ENCODE peak calls at places on chromosomes 4 and X, in six cellular contexts. C is GM23248, S is AG09309, I is HL-60, X is right atrium auricular region, D is lower lobe of right lung. L is an unnamed sample.

GRCh38 chr4:113559947-113560346 is 201.6 kb downstream of the CAMK2D start:
- DNase-seq in X (no peak), C (no peak), I (no peak), D (no peak), S (no peak), L (no peak)

GRCh38 chr4:69748176-69748575 is 12.2 kb downstream of the SULT1B1 start:
- DNase-seq in S (no peak), I (no peak), X (no peak), C (peak), D (no peak), L (no peak)

GRCh38 chr4:75821966-75822365 is 80.3 kb downstream of the PPEF2 start:
- DNase-seq in D (no peak), X (no peak), C (peak), I (no peak), S (no peak), L (no peak)

GRCh38 chr4:2937986-2938385 is 25.2 kb downstream of the NOP14 start:
- DNase-seq in X (no peak), S (no peak), I (no peak), D (no peak), C (no peak), L (no peak)

GRCh38 chrX:110286126-110286525 is 31.8 kb downstream of the AMMECR1 start:
- DNase-seq in D (no peak), S (peak), C (peak), I (no peak), X (no peak), L (no peak)

GRCh38 chrX:104316739-104317138 is 62.0 kb upstream of the ESX1 start:
- DNase-seq in S (no peak), D (no peak), I (no peak), C (no peak), X (no peak), L (no peak)

GRCh38 chr4:48079972-48080391 is 54.1 kb downstream of the TXK start:
- DNase-seq in S (no peak), X (no peak), D (no peak), I (no peak), C (no peak), L (no peak)

GRCh38 chr4:52935317-52935716 is 73.2 kb downstream of the RASL11B start:
- DNase-seq in I (no peak), D (no peak), S (no peak), X (no peak), C (no peak), L (no peak)

GRCh38 chrX:81890476-81890875 is 688.6 kb downstream of the SH3BGRL start:
- DNase-seq in D (no peak), C (no peak), I (no peak), S (no peak), X (no peak), L (peak)

GRCh38 chrX:13647709-13648212 is 5.2 kb upstream of the TCEANC start:
- DNase-seq in I (peak), S (no peak), C (no peak), X (peak), D (peak), L (peak)

GRCh38 chr4:76622126-76622525 is 187.1 kb downstream of the SHROOM3 start:
- DNase-seq in D (no peak), I (no peak), X (no peak), S (no peak), C (peak), L (no peak)

GRCh38 chr4:96260071-96260682 is 420.3 kb downstream of the PDHA2 start:
- DNase-seq in X (no peak), C (no peak), I (no peak), D (no peak), S (no peak), L (no peak)

GRCh38 chrX:139126493-139126892 is 404.0 kb upstream of the F9 start:
- DNase-seq in S (no peak), D (no peak), X (no peak), C (peak), I (peak), L (peak)

GRCh38 chrX:154014429-154015380 is 5.0 kb downstream of the IRAK1 start:
- DNase-seq in C (no peak), X (no peak), I (no peak), S (no peak), D (no peak), L (no peak)

GRCh38 chr4:186298034-186298647 is 32.2 kb downstream of the F11 start:
- DNase-seq in D (no peak), C (no peak), I (no peak), S (no peak), X (no peak), L (no peak)

GRCh38 chrX:19782419-19782818 is 105.0 kb downstream of the SH3KBP1 start:
- DNase-seq in C (no peak), S (no peak), X (no peak), D (no peak), I (no peak), L (no peak)

GRCh38 chrX:150872773-150873336 is 25.6 kb downstream of the CD99L2 start:
- DNase-seq in I (no peak), D (no peak), S (no peak), C (no peak), X (no peak), L (peak)

GRCh38 chrX:15173411-15173810 is 96.5 kb downstream of the ASB9 start:
- DNase-seq in S (no peak), C (no peak), X (no peak), D (no peak), I (no peak), L (peak)

GRCh38 chr4:87410157-87410556 is 12.2 kb upstream of the NUDT9 start:
- DNase-seq in C (no peak), I (no peak), D (no peak), S (no peak), X (no peak), L (no peak)

GRCh38 chrX:31181377-31182038 is 109.7 kb upstream of the FTHL17 start:
- DNase-seq in D (no peak), S (no peak), I (no peak), X (no peak), C (no peak), L (no peak)

GRCh38 chr4:15552557-15553362 is 83.1 kb downstream of the CC2D2A start:
- DNase-seq in X (no peak), S (no peak), C (no peak), D (no peak), I (no peak), L (no peak)

GRCh38 chrX:148588649-148589310 is 88.4 kb downstream of the AFF2 start:
- DNase-seq in C (peak), I (no peak), X (no peak), D (no peak), S (no peak), L (no peak)

GRCh38 chr4:3656441-3657376 is 109.5 kb upstream of the ADRA2C start:
- DNase-seq in D (no peak), X (no peak), I (no peak), C (no peak), S (no peak), L (no peak)

GRCh38 chr4:1323635-1324442 is 23.2 kb upstream of the UVSSA start:
- DNase-seq in X (no peak), D (no peak), I (no peak), C (peak), S (peak), L (no peak)

GRCh38 chr4:2598661-2599654 is 62.5 kb downstream of the FAM193A start:
- DNase-seq in C (peak), X (no peak), S (no peak), D (no peak), I (peak), L (no peak)

GRCh38 chrX:16528620-16529019 is 121.3 kb upstream of the S100G start:
- DNase-seq in X (no peak), I (peak), D (no peak), S (no peak), C (no peak), L (no peak)

GRCh38 chr4:139790291-139790690 is 124.7 kb downstream of the MGST2 start:
- DNase-seq in C (no peak), X (no peak), S (no peak), I (no peak), D (no peak), L (no peak)

GRCh38 chr4:11596989-11597388 is 168.3 kb upstream of the HS3ST1 start:
- DNase-seq in C (no peak), X (no peak), I (no peak), D (no peak), S (no peak), L (no peak)

GRCh38 chr4:10006236-10006603 is 15.1 kb downstream of the SLC2A9 start:
- DNase-seq in I (peak), X (no peak), C (peak), S (peak), D (no peak), L (no peak)

GRCh38 chrX:153612413-153612812 is 13.5 kb upstream of the CCNQ start:
- DNase-seq in C (no peak), D (no peak), S (no peak), I (no peak), X (no peak), L (no peak)

GRCh38 chrX:39809326-39809725 is 288.4 kb downstream of the BCOR start:
- DNase-seq in D (no peak), S (no peak), X (no peak), C (peak), I (no peak), L (no peak)

DNA sequence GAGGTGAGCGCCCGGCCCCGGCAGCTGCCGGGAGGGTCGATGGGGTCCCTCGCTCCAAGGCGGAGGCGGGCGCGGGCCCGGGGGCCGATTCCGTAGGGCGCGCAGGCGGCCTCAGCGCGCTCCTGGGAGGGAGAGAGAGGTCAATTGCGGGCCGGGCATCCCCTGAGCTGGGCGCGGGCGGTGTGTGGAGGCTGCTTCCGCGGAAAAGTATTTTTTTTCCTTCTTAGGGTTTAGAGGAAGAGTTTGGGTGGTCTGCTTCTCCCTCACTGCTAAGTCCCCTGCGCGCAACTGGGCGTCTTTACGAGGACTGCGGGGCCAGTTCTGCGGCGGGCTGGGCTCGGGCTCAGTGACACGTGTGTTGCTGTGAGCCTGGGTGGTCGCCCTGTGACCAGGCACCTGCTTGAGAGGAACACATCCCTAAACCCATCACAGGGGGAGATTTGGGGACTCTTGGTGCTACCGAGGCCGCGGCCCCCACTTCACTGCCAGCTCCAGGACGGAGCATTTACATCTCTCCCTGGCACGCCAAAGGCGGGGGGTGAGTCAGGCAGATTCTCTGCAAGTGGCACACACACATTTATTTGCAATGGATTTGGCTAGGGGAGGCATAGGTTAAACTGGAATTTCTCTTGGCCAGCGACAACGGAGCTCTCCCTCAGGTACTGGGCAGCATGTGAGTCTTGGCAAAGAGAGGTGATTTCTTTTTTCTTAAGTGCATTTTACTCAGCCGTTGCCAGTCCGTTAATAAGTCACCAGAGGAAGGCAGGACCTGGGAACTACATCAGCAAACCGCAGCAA is 151.2 kb upstream of the SLC4A4 start:
- DNase-seq in D (peak), S (peak), C (peak), X (peak), I (no peak), L (peak)
- H3K4me3 ChIP-seq in D (peak), S (peak), C (peak), X (peak), I (peak), L (peak)

GRCh38 chr4:25564836-25565235 is 90.8 kb upstream of the SLC34A2 start:
- DNase-seq in S (no peak), X (no peak), D (no peak), C (no peak), I (no peak), L (no peak)

GRCh38 chr4:25563071-25563564 is 92.5 kb upstream of the SLC34A2 start:
- DNase-seq in X (no peak), I (no peak), D (peak), C (no peak), S (no peak), L (peak)

GRCh38 chr4:25560605-25561004 is 95.0 kb upstream of the SLC34A2 start:
- DNase-seq in X (no peak), I (no peak), S (no peak), C (no peak), D (peak), L (no peak)

DNA sequence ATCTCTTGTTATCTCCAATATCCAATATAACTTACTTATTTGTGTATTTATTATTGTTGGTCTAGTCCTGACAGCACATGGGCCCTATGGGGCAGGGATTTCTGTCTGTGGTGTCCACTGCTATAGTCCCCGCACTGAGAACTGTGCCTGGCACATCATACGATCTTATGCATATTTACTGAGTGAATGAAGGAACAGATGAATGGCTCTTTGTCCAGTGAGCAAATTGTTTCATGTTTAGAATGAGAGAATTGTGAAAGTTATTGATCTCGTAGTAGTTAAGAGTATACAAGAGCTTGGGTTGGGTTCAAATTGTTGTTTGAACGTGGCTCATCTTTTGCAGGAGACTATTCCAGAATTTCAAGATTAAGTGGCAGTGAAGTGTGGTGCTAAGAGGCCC is 96.1 kb upstream of the SLC34A2 start:
- DNase-seq in I (no peak), S (no peak), X (no peak), D (no peak), C (no peak), L (no peak)
- H3K4me3 ChIP-seq in I (no peak), S (no peak), X (no peak), D (no peak), C (no peak), L (no peak)

GRCh38 chr4:68347845-68348244 is 2.0 kb downstream of the YTHDC1 start:
- DNase-seq in S (no peak), I (no peak), C (no peak), X (no peak), D (no peak), L (no peak)
- H3K4me3 ChIP-seq in S (peak), I (peak), C (peak), X (peak), D (peak), L (peak)

GRCh38 chrX:69262036-69262905 is 97.0 kb upstream of the PJA1 start:
- DNase-seq in C (peak), I (no peak), D (no peak), X (no peak), S (peak), L (no peak)
- H3K4me3 ChIP-seq in C (no peak), I (no peak), D (no peak), X (no peak), S (no peak), L (no peak)